ENCODE peak calls at places on chromosomes 11 and 22, in nine cellular contexts. One of them, this sample, is unnamed.

GRCh38 chr11:116927163-116927772 is 89.8 kb upstream of the APOA1 start:
- DNase-seq in omental fat pad: no peak
- DNase-seq in coronary artery: no peak
- DNase-seq in H9: no peak
- DNase-seq in right lobe of liver: no peak
- DNase-seq in chondrocyte: no peak
- DNase-seq in tibial nerve: no peak
- DNase-seq in AG04450: no peak
- DNase-seq in mammary epithelial cell: no peak
- DNase-seq in this sample: no peak

GRCh38 chr11:106495046-106495445 is 417.6 kb downstream of the AASDHPPT start:
- DNase-seq in chondrocyte: no peak
- DNase-seq in H9: no peak
- DNase-seq in tibial nerve: no peak
- DNase-seq in mammary epithelial cell: peak
- DNase-seq in right lobe of liver: no peak
- DNase-seq in AG04450: no peak
- DNase-seq in omental fat pad: no peak
- DNase-seq in coronary artery: no peak
- DNase-seq in this sample: no peak

GRCh38 chr22:46297151-46297819 is 615 bp downstream of the GTSE1 start:
- DNase-seq in tibial nerve: no peak
- DNase-seq in H9: no peak
- DNase-seq in chondrocyte: peak
- DNase-seq in mammary epithelial cell: peak
- DNase-seq in AG04450: no peak
- DNase-seq in omental fat pad: no peak
- DNase-seq in coronary artery: no peak
- DNase-seq in right lobe of liver: no peak
- DNase-seq in this sample: no peak

GRCh38 chr11:115493488-115493887 is 10.7 kb downstream of the CADM1 start:
- DNase-seq in omental fat pad: no peak
- DNase-seq in mammary epithelial cell: no peak
- DNase-seq in AG04450: no peak
- DNase-seq in H9: no peak
- DNase-seq in chondrocyte: no peak
- DNase-seq in coronary artery: no peak
- DNase-seq in right lobe of liver: no peak
- DNase-seq in tibial nerve: no peak
- DNase-seq in this sample: no peak

GRCh38 chr11:78825531-78825930 is 250.9 kb upstream of the NARS2 start:
- DNase-seq in tibial nerve: no peak
- DNase-seq in H9: no peak
- DNase-seq in omental fat pad: no peak
- DNase-seq in mammary epithelial cell: no peak
- DNase-seq in AG04450: no peak
- DNase-seq in coronary artery: no peak
- DNase-seq in right lobe of liver: no peak
- DNase-seq in chondrocyte: no peak
- DNase-seq in this sample: no peak

GRCh38 chr11:34050536-34050935 is 995 bp upstream of the CAPRIN1 start:
- DNase-seq in AG04450: no peak
- DNase-seq in omental fat pad: no peak
- DNase-seq in mammary epithelial cell: no peak
- DNase-seq in coronary artery: no peak
- DNase-seq in tibial nerve: no peak
- DNase-seq in H9: no peak
- DNase-seq in right lobe of liver: no peak
- DNase-seq in chondrocyte: no peak
- DNase-seq in this sample: no peak

GRCh38 chr11:34492806-34493414 is 20.7 kb downstream of the ELF5 start:
- DNase-seq in tibial nerve: peak
- DNase-seq in chondrocyte: no peak
- DNase-seq in omental fat pad: peak
- DNase-seq in AG04450: no peak
- DNase-seq in H9: peak
- DNase-seq in mammary epithelial cell: peak
- DNase-seq in right lobe of liver: no peak
- DNase-seq in coronary artery: no peak
- DNase-seq in this sample: peak

GRCh38 chr11:62854013-62854824 is 14.8 kb upstream of the WDR74 start:
- DNase-seq in AG04450: no peak
- DNase-seq in omental fat pad: no peak
- DNase-seq in H9: no peak
- DNase-seq in right lobe of liver: no peak
- DNase-seq in coronary artery: no peak
- DNase-seq in mammary epithelial cell: no peak
- DNase-seq in chondrocyte: no peak
- DNase-seq in tibial nerve: no peak
- DNase-seq in this sample: no peak

GRCh38 chr11:17528906-17529813 is 15.1 kb downstream of the USH1C start:
- DNase-seq in H9: no peak
- DNase-seq in right lobe of liver: no peak
- DNase-seq in coronary artery: no peak
- DNase-seq in omental fat pad: no peak
- DNase-seq in mammary epithelial cell: no peak
- DNase-seq in AG04450: no peak
- DNase-seq in tibial nerve: no peak
- DNase-seq in chondrocyte: peak
- DNase-seq in this sample: no peak

DNA sequence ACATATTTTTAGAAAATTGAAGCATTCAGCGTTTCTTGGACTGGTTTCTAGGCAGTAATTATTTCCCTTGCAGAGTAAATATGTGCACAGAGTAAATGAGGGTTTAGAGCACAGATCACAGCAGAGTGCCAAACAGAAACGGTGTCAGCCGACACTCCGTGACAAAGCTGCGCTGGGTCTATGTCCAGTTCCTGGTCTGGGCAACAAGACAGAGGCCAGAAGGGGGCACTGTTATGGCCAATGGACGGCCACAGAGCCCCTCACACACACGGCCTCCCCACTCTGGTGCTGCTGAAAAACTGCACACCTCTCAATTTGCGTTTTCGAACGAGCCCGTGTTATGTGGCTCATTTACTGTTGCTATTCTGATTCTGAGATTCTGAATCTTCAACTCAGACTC is 180.7 kb downstream of the MPPED1 start:
- DNase-seq in right lobe of liver: no peak
- DNase-seq in H9: peak
- DNase-seq in chondrocyte: no peak
- DNase-seq in coronary artery: no peak
- DNase-seq in omental fat pad: no peak
- DNase-seq in mammary epithelial cell: no peak
- DNase-seq in tibial nerve: no peak
- DNase-seq in AG04450: no peak
- DNase-seq in this sample: no peak
- TF ChIP-seq CTCF in right lobe of liver: no peak
- TF ChIP-seq CTCF in H9: peak
- TF ChIP-seq CTCF in chondrocyte: no peak
- TF ChIP-seq CTCF in coronary artery: no peak
- TF ChIP-seq CTCF in omental fat pad: no peak
- TF ChIP-seq CTCF in mammary epithelial cell: no peak
- TF ChIP-seq CTCF in tibial nerve: no peak
- TF ChIP-seq CTCF in AG04450: peak
- TF ChIP-seq CTCF in this sample: peak

GRCh38 chr11:73331138-73331916 is 23.3 kb downstream of the ARHGEF17 start:
- DNase-seq in chondrocyte: no peak
- DNase-seq in tibial nerve: no peak
- DNase-seq in omental fat pad: no peak
- DNase-seq in AG04450: no peak
- DNase-seq in mammary epithelial cell: no peak
- DNase-seq in right lobe of liver: no peak
- DNase-seq in H9: peak
- DNase-seq in coronary artery: no peak
- DNase-seq in this sample: no peak

GRCh38 chr11:73333626-73334199 is 25.6 kb downstream of the ARHGEF17 start:
- DNase-seq in omental fat pad: no peak
- DNase-seq in right lobe of liver: no peak
- DNase-seq in chondrocyte: no peak
- DNase-seq in tibial nerve: no peak
- DNase-seq in coronary artery: no peak
- DNase-seq in AG04450: no peak
- DNase-seq in mammary epithelial cell: no peak
- DNase-seq in H9: no peak
- DNase-seq in this sample: no peak

GRCh38 chr11:73327812-73328364 is 19.8 kb downstream of the ARHGEF17 start:
- DNase-seq in omental fat pad: no peak
- DNase-seq in tibial nerve: no peak
- DNase-seq in H9: no peak
- DNase-seq in chondrocyte: no peak
- DNase-seq in coronary artery: no peak
- DNase-seq in right lobe of liver: no peak
- DNase-seq in mammary epithelial cell: no peak
- DNase-seq in AG04450: no peak
- DNase-seq in this sample: no peak

GRCh38 chr11:73333173-73333572 is 25.1 kb downstream of the ARHGEF17 start:
- DNase-seq in omental fat pad: no peak
- DNase-seq in tibial nerve: no peak
- DNase-seq in AG04450: no peak
- DNase-seq in H9: no peak
- DNase-seq in mammary epithelial cell: no peak
- DNase-seq in chondrocyte: no peak
- DNase-seq in coronary artery: no peak
- DNase-seq in right lobe of liver: no peak
- DNase-seq in this sample: no peak

DNA sequence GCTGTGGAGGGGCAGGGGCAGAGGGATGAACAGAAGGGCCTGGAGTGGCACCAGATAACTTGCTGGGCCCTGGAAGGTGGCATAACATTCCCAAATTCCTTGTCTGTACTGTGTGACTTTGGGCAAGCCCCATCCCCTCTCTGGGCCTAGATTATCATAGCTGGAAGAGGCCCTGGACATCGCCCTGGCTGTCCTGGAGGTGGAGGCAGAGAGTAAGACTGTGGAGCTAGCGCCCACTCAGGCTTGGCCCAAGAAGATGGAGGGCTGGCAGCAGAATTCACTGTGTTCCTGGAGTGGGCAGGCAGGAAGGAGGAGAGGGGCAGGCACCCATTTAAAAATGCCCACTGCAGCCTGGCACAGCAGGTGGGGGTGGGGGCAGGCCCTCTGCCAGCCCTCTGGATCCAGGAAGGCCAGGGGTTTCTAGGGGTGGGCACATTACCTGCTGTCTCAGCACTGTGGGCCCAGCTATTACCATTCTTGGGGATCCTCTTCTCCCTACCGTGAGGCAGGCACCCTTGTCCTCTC is 22.6 kb downstream of the ARHGEF17 start:
- DNase-seq in AG04450: no peak
- DNase-seq in coronary artery: no peak
- DNase-seq in tibial nerve: no peak
- DNase-seq in omental fat pad: no peak
- DNase-seq in H9: no peak
- DNase-seq in chondrocyte: no peak
- DNase-seq in mammary epithelial cell: no peak
- DNase-seq in right lobe of liver: no peak
- DNase-seq in this sample: no peak
- TF ChIP-seq CTCF in AG04450: peak
- TF ChIP-seq CTCF in coronary artery: no peak
- TF ChIP-seq CTCF in tibial nerve: peak
- TF ChIP-seq CTCF in omental fat pad: no peak
- TF ChIP-seq CTCF in H9: peak
- TF ChIP-seq CTCF in chondrocyte: peak
- TF ChIP-seq CTCF in mammary epithelial cell: peak
- TF ChIP-seq CTCF in right lobe of liver: no peak
- TF ChIP-seq CTCF in this sample: peak

DNA sequence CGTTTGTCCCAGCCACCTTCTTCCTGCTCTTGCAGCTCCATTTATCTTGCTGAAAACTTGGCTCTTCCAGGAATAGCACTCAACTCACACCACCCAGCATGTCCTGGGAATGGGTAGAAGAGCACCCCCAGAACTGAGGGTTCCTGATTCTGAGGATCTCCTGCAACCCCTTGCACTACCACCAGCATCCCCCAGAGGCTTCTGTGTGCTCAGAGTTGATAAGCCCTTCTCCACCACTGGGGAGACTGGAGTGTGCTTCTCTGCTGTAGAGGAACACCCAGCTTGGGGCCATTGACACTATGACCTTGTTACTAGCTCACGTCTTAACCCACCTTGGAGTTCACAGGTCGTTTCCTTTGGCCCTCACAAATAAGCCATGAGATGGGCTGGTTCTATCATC is 121.0 kb downstream of the GRIK4 start:
- DNase-seq in mammary epithelial cell: no peak
- DNase-seq in AG04450: no peak
- DNase-seq in omental fat pad: no peak
- DNase-seq in H9: no peak
- DNase-seq in right lobe of liver: no peak
- DNase-seq in chondrocyte: no peak
- DNase-seq in coronary artery: no peak
- DNase-seq in tibial nerve: no peak
- DNase-seq in this sample: no peak
- TF ChIP-seq CTCF in mammary epithelial cell: no peak
- TF ChIP-seq CTCF in AG04450: peak
- TF ChIP-seq CTCF in omental fat pad: no peak
- TF ChIP-seq CTCF in H9: peak
- TF ChIP-seq CTCF in right lobe of liver: no peak
- TF ChIP-seq CTCF in chondrocyte: no peak
- TF ChIP-seq CTCF in coronary artery: no peak
- TF ChIP-seq CTCF in tibial nerve: no peak
- TF ChIP-seq CTCF in this sample: no peak

GRCh38 chr22:26131755-26132154 is 37.5 kb upstream of the SEZ6L start:
- DNase-seq in H9: no peak
- DNase-seq in omental fat pad: no peak
- DNase-seq in AG04450: no peak
- DNase-seq in right lobe of liver: no peak
- DNase-seq in mammary epithelial cell: no peak
- DNase-seq in chondrocyte: no peak
- DNase-seq in tibial nerve: no peak
- DNase-seq in coronary artery: no peak
- DNase-seq in this sample: no peak

GRCh38 chr22:26139320-26139719 is 29.9 kb upstream of the SEZ6L start:
- DNase-seq in H9: no peak
- DNase-seq in tibial nerve: no peak
- DNase-seq in mammary epithelial cell: peak
- DNase-seq in AG04450: no peak
- DNase-seq in chondrocyte: no peak
- DNase-seq in right lobe of liver: no peak
- DNase-seq in coronary artery: no peak
- DNase-seq in omental fat pad: no peak
- DNase-seq in this sample: no peak

DNA sequence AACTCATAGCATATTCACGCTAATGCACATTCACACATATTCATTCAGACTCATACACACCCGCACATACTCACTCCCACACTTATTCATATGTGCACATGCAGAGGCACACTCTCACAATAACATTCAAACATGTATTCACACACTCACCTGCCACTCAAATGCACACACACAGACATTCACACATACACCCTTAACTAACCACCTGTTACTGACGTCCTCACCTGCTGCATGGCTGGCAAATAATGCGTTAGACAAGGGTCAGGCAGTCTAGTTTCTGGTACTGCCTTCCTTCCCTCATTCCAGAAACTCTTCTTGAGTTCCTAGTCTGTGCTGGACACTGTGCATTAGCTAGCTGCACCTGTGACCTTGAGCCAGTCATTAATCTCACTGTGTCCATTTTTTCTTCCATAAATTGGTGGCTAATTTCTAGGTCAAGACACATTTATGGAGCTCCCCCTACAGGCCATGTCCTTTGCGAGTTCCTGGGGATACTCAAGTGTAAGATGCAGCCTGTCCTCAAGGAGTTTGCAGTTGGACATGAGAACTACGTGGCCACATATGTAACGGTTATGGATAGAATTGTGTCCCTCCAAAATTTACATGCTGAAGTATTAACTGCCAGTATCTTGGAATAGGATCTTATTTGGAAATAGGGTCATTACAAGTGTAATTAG is 34.5 kb upstream of the SEZ6L start:
- DNase-seq in right lobe of liver: no peak
- DNase-seq in AG04450: no peak
- DNase-seq in omental fat pad: no peak
- DNase-seq in chondrocyte: no peak
- DNase-seq in mammary epithelial cell: no peak
- DNase-seq in coronary artery: no peak
- DNase-seq in H9: no peak
- DNase-seq in tibial nerve: no peak
- DNase-seq in this sample: no peak
- TF ChIP-seq CTCF in right lobe of liver: no peak
- TF ChIP-seq CTCF in AG04450: no peak
- TF ChIP-seq CTCF in omental fat pad: no peak
- TF ChIP-seq CTCF in chondrocyte: peak
- TF ChIP-seq CTCF in mammary epithelial cell: no peak
- TF ChIP-seq CTCF in coronary artery: no peak
- TF ChIP-seq CTCF in H9: peak
- TF ChIP-seq CTCF in tibial nerve: no peak
- TF ChIP-seq CTCF in this sample: no peak